ENCODE peak calls at places on chromosomes 1 and 21, in five cellular contexts. One of them, this sample, is unnamed.

GRCh38 chr1:170562644-170563338 is 30.8 kb downstream of the GORAB start:
- DNase-seq in SK-MEL-5: peak
- DNase-seq in stimulated activated CD8-positive, alpha-beta memory T cell treated with anti-CD3 and anti-CD28 coated beads, Interleukin-4, amount 100 ng/mL, for 24 hours: no peak
- DNase-seq in fibroblast of mammary gland: peak
- DNase-seq in naive thymus-derived CD8-positive, alpha-beta T cell: no peak
- DNase-seq in this sample: peak

GRCh38 chr1:147800852-147801251 is 40.5 kb upstream of the GJA5 start:
- DNase-seq in stimulated activated CD8-positive, alpha-beta memory T cell treated with anti-CD3 and anti-CD28 coated beads, Interleukin-4, amount 100 ng/mL, for 24 hours: no peak
- DNase-seq in naive thymus-derived CD8-positive, alpha-beta T cell: no peak
- DNase-seq in fibroblast of mammary gland: no peak
- DNase-seq in SK-MEL-5: no peak
- DNase-seq in this sample: no peak

GRCh38 chr1:212271234-212271633 is 14.0 kb upstream of the PPP2R5A start:
- DNase-seq in fibroblast of mammary gland: no peak
- DNase-seq in SK-MEL-5: no peak
- DNase-seq in stimulated activated CD8-positive, alpha-beta memory T cell treated with anti-CD3 and anti-CD28 coated beads, Interleukin-4, amount 100 ng/mL, for 24 hours: no peak
- DNase-seq in naive thymus-derived CD8-positive, alpha-beta T cell: no peak
- DNase-seq in this sample: no peak

GRCh38 chr1:203692565-203693470 is 66.2 kb downstream of the ATP2B4 start:
- DNase-seq in fibroblast of mammary gland: peak
- DNase-seq in SK-MEL-5: peak
- DNase-seq in stimulated activated CD8-positive, alpha-beta memory T cell treated with anti-CD3 and anti-CD28 coated beads, Interleukin-4, amount 100 ng/mL, for 24 hours: no peak
- DNase-seq in naive thymus-derived CD8-positive, alpha-beta T cell: no peak
- DNase-seq in this sample: peak

GRCh38 chr21:46111857-46112730 is 14.2 kb downstream of the COL6A2 start:
- DNase-seq in stimulated activated CD8-positive, alpha-beta memory T cell treated with anti-CD3 and anti-CD28 coated beads, Interleukin-4, amount 100 ng/mL, for 24 hours: no peak
- DNase-seq in fibroblast of mammary gland: no peak
- DNase-seq in naive thymus-derived CD8-positive, alpha-beta T cell: no peak
- DNase-seq in SK-MEL-5: no peak
- DNase-seq in this sample: no peak

GRCh38 chr1:44862829-44863406 is 19.9 kb upstream of the PTCH2 start:
- DNase-seq in SK-MEL-5: no peak
- DNase-seq in stimulated activated CD8-positive, alpha-beta memory T cell treated with anti-CD3 and anti-CD28 coated beads, Interleukin-4, amount 100 ng/mL, for 24 hours: no peak
- DNase-seq in naive thymus-derived CD8-positive, alpha-beta T cell: no peak
- DNase-seq in fibroblast of mammary gland: peak
- DNase-seq in this sample: no peak

GRCh38 chr1:1173793-1174415 is at the start of gene TTLL10:
- DNase-seq in stimulated activated CD8-positive, alpha-beta memory T cell treated with anti-CD3 and anti-CD28 coated beads, Interleukin-4, amount 100 ng/mL, for 24 hours: no peak
- DNase-seq in SK-MEL-5: no peak
- DNase-seq in fibroblast of mammary gland: no peak
- DNase-seq in naive thymus-derived CD8-positive, alpha-beta T cell: peak
- DNase-seq in this sample: no peak

GRCh38 chr1:219123041-219123440 is 50.6 kb upstream of the LYPLAL1 start:
- DNase-seq in fibroblast of mammary gland: peak
- DNase-seq in naive thymus-derived CD8-positive, alpha-beta T cell: no peak
- DNase-seq in stimulated activated CD8-positive, alpha-beta memory T cell treated with anti-CD3 and anti-CD28 coated beads, Interleukin-4, amount 100 ng/mL, for 24 hours: no peak
- DNase-seq in SK-MEL-5: no peak
- DNase-seq in this sample: no peak

GRCh38 chr1:43872280-43872679 is 61.3 kb upstream of the ARTN start:
- DNase-seq in stimulated activated CD8-positive, alpha-beta memory T cell treated with anti-CD3 and anti-CD28 coated beads, Interleukin-4, amount 100 ng/mL, for 24 hours: no peak
- DNase-seq in fibroblast of mammary gland: no peak
- DNase-seq in naive thymus-derived CD8-positive, alpha-beta T cell: no peak
- DNase-seq in SK-MEL-5: no peak
- DNase-seq in this sample: no peak

GRCh38 chr1:15345711-15346355 is 63.9 kb upstream of the EFHD2 start:
- DNase-seq in SK-MEL-5: no peak
- DNase-seq in naive thymus-derived CD8-positive, alpha-beta T cell: peak
- DNase-seq in fibroblast of mammary gland: no peak
- DNase-seq in stimulated activated CD8-positive, alpha-beta memory T cell treated with anti-CD3 and anti-CD28 coated beads, Interleukin-4, amount 100 ng/mL, for 24 hours: peak
- DNase-seq in this sample: no peak

GRCh38 chr1:232467073-232467760 is 162.7 kb downstream of the SIPA1L2 start:
- DNase-seq in naive thymus-derived CD8-positive, alpha-beta T cell: no peak
- DNase-seq in stimulated activated CD8-positive, alpha-beta memory T cell treated with anti-CD3 and anti-CD28 coated beads, Interleukin-4, amount 100 ng/mL, for 24 hours: no peak
- DNase-seq in SK-MEL-5: no peak
- DNase-seq in fibroblast of mammary gland: no peak
- DNase-seq in this sample: no peak

GRCh38 chr21:25790122-25790951 is 55.6 kb downstream of the GABPA start:
- DNase-seq in fibroblast of mammary gland: peak
- DNase-seq in stimulated activated CD8-positive, alpha-beta memory T cell treated with anti-CD3 and anti-CD28 coated beads, Interleukin-4, amount 100 ng/mL, for 24 hours: no peak
- DNase-seq in SK-MEL-5: peak
- DNase-seq in naive thymus-derived CD8-positive, alpha-beta T cell: no peak
- DNase-seq in this sample: peak

GRCh38 chr1:94590203-94591137 is 48.9 kb upstream of the F3 start:
- DNase-seq in naive thymus-derived CD8-positive, alpha-beta T cell: no peak
- DNase-seq in fibroblast of mammary gland: peak
- DNase-seq in SK-MEL-5: no peak
- DNase-seq in stimulated activated CD8-positive, alpha-beta memory T cell treated with anti-CD3 and anti-CD28 coated beads, Interleukin-4, amount 100 ng/mL, for 24 hours: no peak
- DNase-seq in this sample: no peak

GRCh38 chr1:224631471-224632105 is 15.5 kb downstream of the CNIH3 start:
- DNase-seq in SK-MEL-5: no peak
- DNase-seq in naive thymus-derived CD8-positive, alpha-beta T cell: no peak
- DNase-seq in stimulated activated CD8-positive, alpha-beta memory T cell treated with anti-CD3 and anti-CD28 coated beads, Interleukin-4, amount 100 ng/mL, for 24 hours: no peak
- DNase-seq in fibroblast of mammary gland: peak
- DNase-seq in this sample: no peak